ENCODE peak calls at places on chromosome 13, in four cellular contexts. O is heart left ventricle, W is Caco-2, U is fibroblast of villous mesenchyme. D is an unnamed sample.

GRCh38 chr13:67168384-67168783 is 61.8 kb downstream of the PCDH9 start:
- DNase-seq in O (no peak), W (no peak), U (no peak), D (no peak)

GRCh38 chr13:26623125-26623524 is 65.6 kb downstream of the WASF3 start:
- DNase-seq in O (no peak), W (no peak), U (no peak), D (no peak)

GRCh38 chr13:73835138-73835721 is 299.0 kb downstream of the KLF12 start:
- DNase-seq in O (no peak), W (peak; percentile 37), U (peak; percentile 40), D (peak; percentile 16)

GRCh38 chr13:114011226-114011625 is 37.4 kb upstream of the C13orf46 start:
- DNase-seq in O (peak; percentile 18), W (no peak), U (no peak), D (no peak)

GRCh38 chr13:103517066-103517767 is 451.0 kb upstream of the SLC10A2 start:
- DNase-seq in O (no peak), W (peak; percentile 5), U (no peak), D (no peak)

GRCh38 chr13:100544866-100545683 is 43.5 kb downstream of the GGACT start:
- DNase-seq in O (peak; percentile 63), W (no peak), U (no peak), D (no peak)

GRCh38 chr13:102914629-102914935 is 68.8 kb downstream of the ERCC5 start:
- DNase-seq in O (no peak), W (peak; percentile 21), U (no peak), D (no peak)

GRCh38 chr13:98942997-98943396 is 34.9 kb downstream of the DOCK9 start:
- DNase-seq in O (no peak), W (no peak), U (no peak), D (peak; percentile 70)

GRCh38 chr13:24172071-24172470 is 11.6 kb downstream of the SPATA13 start:
- DNase-seq in O (no peak), W (no peak), U (no peak), D (peak; percentile 47)

GRCh38 chr13:74886496-74886895 is 595.5 kb downstream of the TBC1D4 start:
- DNase-seq in O (no peak), W (no peak), U (peak; percentile 13), D (peak; percentile 35)

GRCh38 chr13:111943229-111943795 is 123.6 kb upstream of the SOX1 start:
- DNase-seq in O (no peak), W (no peak), U (no peak), D (no peak)

GRCh38 chr13:74930402-74931165 is 551.4 kb downstream of the TBC1D4 start:
- DNase-seq in O (no peak), W (no peak), U (peak; percentile 26), D (peak; percentile 93)

GRCh38 chr13:33611016-33611805 is 206.7 kb upstream of the RFC3 start:
- DNase-seq in O (peak; percentile 80), W (no peak), U (peak; percentile 78), D (no peak)

GRCh38 chr13:23321534-23322241 is 111.8 kb downstream of the SACS start:
- DNase-seq in O (peak; percentile 64), W (no peak), U (peak; percentile 91), D (peak; percentile 97)

GRCh38 chr13:49998714-49999624 is 2.1 kb downstream of the TRIM13 start:
- DNase-seq in O (no peak), W (no peak), U (no peak), D (no peak)

GRCh38 chr13:48159436-48160225 is 64.7 kb upstream of the MED4 start:
- DNase-seq in O (no peak), W (no peak), U (peak; percentile 7), D (no peak)

GRCh38 chr13:77139311-77139710 is 112.4 kb upstream of the FBXL3 start:
- DNase-seq in O (no peak), W (no peak), U (peak; percentile 10), D (no peak)

GRCh38 chr13:102580552-102581169 is 16.1 kb upstream of the TPP2 start:
- DNase-seq in O (no peak), W (peak; percentile 54), U (peak; percentile 83), D (peak; percentile 48)

GRCh38 chr13:28128030-28128429 is 10.3 kb upstream of the PAN3 start:
- DNase-seq in O (no peak), W (no peak), U (no peak), D (no peak)

DNA sequence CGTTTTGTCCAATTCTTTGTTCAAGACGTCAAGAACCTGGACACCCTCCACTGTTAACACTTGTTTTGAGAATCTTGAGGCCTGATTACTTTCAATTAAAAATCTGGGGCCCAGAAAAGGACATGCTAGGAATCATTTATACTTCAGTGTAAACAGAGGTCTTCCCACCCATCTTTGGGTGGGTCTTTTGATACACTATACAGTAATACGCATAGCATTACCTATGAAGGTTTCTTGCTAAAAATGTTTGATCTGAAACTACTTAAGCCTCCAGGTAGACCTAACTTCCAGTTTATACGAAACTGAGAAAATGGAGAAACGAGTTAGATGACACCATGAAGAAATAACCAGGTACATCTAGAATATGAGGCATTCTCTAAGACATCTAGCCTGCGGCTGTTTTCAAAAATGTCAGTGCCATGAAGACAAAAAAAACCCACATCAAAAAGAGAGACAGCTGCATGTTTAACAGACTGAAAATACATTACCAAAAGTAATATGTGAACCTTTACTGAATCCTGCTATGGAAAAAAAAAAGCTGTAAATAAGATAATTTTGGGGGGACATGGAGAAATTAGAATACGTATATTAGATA is 36.7 kb downstream of the TGDS start:
- DNase-seq in O (no peak), W (no peak), U (no peak), D (no peak)
- H3K4me3 ChIP-seq in O (no peak overlapping the region), W (no peak overlapping the region), U (no peak overlapping the region), D (no peak overlapping the region)

GRCh38 chr13:80341098-80341701 is at the start of gene SPRY2:
- DNase-seq in O (peak; percentile 98), W (peak; percentile 93), U (peak; percentile 98), D (peak; percentile 99)
- TF ChIP-seq CTCF in O (peak; percentile 47), W (no peak), U (peak; percentile 10), D (no peak)

GRCh38 chr13:112974676-112975075 is 5.7 kb downstream of the MCF2L start:
- DNase-seq in O (no peak), W (no peak), U (no peak), D (peak; percentile 28)
- H3K4me3 ChIP-seq in O (no peak overlapping the region), W (no peak overlapping the region), U (no peak overlapping the region), D (peak overlapping the region; percentile 33)

GRCh38 chr13:110565296-110565695 is 3.8 kb upstream of the RAB20 start:
- DNase-seq in O (no peak), W (no peak), U (no peak), D (no peak)
- TF ChIP-seq CTCF in O (no peak), W (no peak), U (no peak), D (no peak)

GRCh38 chr13:34627499-34627898 is 314.6 kb upstream of the NBEA start:
- DNase-seq in O (no peak), W (peak; percentile 56), U (no peak), D (no peak)
- H3K4me3 ChIP-seq in O (no peak overlapping the region), W (no peak overlapping the region), U (no peak overlapping the region), D (no peak overlapping the region)

GRCh38 chr13:21256351-21256761 is 79.9 kb downstream of the MRPL57 start:
- DNase-seq in O (no peak), W (no peak), U (no peak), D (no peak)
- TF ChIP-seq CTCF in O (no peak), W (no peak), U (no peak), D (no peak)

DNA sequence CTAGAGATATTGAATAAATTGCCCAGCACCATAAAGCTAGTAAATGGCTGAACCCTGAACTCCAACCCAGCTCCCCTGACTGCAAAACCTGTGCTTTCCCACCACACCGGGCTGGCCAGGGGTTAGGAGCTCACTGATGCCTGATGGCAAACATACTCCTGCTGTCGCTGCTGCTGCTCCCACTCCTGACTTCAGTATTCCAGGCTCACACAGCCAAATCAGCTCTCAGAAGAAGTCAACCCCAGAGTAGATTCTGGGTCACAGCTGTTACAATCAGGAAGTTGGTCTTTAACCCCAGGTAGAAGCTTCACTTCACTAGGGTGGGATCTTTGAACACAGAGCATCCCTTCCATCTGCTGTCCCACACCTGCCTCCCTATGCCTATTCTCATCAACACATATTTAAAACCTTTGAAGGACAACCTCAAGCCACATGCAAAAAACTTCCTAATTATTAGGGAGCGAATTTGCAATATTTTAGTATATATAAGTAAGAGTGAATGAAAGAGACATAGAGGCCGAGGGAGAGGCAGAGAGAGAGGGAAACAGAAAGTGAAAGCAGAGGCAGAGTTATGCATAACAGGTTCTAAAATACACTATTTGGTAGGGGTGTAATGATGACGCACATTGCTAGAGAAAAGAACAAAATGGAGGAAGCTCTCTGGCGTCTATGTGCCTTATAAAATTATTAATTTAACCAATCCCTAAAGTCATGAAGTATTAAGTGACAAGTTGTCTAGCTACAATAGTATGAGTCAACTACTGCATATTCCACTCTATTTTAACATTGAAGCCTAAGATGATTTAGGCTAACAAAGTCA is 99.4 kb upstream of the SERP2 start:
- DNase-seq in O (no peak), W (no peak), U (peak; percentile 94), D (peak; percentile 71)
- H3K4me3 ChIP-seq in O (no peak overlapping the region), W (no peak overlapping the region), U (peak overlapping the region; percentile 21), D (peak overlapping the region; percentile 12)

GRCh38 chr13:92074658-92075057 is 676.2 kb downstream of the GPC5 start:
- DNase-seq in O (no peak), W (peak; percentile 42), U (no peak), D (no peak)
- TF ChIP-seq CTCF in O (peak; percentile 41), W (peak; percentile 76), U (peak; percentile 25), D (no peak)

GRCh38 chr13:106796280-106797047 is 228.5 kb upstream of the ARGLU1 start:
- DNase-seq in O (no peak), W (no peak), U (no peak), D (no peak)
- H3K4me3 ChIP-seq in O (no peak overlapping the region), W (no peak overlapping the region), U (no peak overlapping the region), D (no peak overlapping the region)